ENCODE peak calls at places on chromosomes 2 and 18, in six cellular contexts. G is RKO; I is K562; J is hypothalamus; O is stimulated activated CD4-positive, alpha-beta T cell treated with anti-CD3 and anti-CD28 coated beads, Interleukin-12 subunit alpha, Interleukin-12 subunit beta, amount 100 ng/mL, for 4 hours; K is right atrium auricular region. X is an unnamed sample.
A peak's percentile ranks its signal among the peaks of the same experiment; 100 is the strongest.

GRCh38 chr2:28292491-28292890 is 100.2 kb upstream of the FOSL2 start:
- DNase-seq in G (no peak), I (no peak), J (no peak), O (no peak), K (no peak), X (no peak)

GRCh38 chr2:170771049-170771937 is 1.1 kb downstream of the ERICH2 start:
- DNase-seq in G (peak; percentile 43), I (peak; percentile 78), J (no peak), O (no peak), K (no peak), X (peak; percentile 63)

GRCh38 chr2:196263181-196263747 is 91.9 kb upstream of the STK17B start:
- DNase-seq in G (no peak), I (peak; percentile 48), J (no peak), O (no peak), K (no peak), X (peak; percentile 29)

GRCh38 chr2:72367530-72368225 is 220.0 kb upstream of the CYP26B1 start:
- DNase-seq in G (peak; percentile 46), I (no peak), J (peak; percentile 28), O (no peak), K (peak; percentile 66), X (no peak)

GRCh38 chr2:183242937-183243336 is 118.7 kb downstream of the NUP35 start:
- DNase-seq in G (peak; percentile 43), I (peak; percentile 17), J (no peak), O (no peak), K (no peak), X (no peak)

GRCh38 chr18:58046087-58046793 is 2.2 kb downstream of the NEDD4L start:
- DNase-seq in G (no peak), I (no peak), J (peak; percentile 10), O (no peak), K (no peak), X (no peak)

GRCh38 chr2:163171786-163172549 is 333.4 kb upstream of the KCNH7 start:
- DNase-seq in G (no peak), I (no peak), J (no peak), O (no peak), K (no peak), X (no peak)

GRCh38 chr2:120522151-120522751 is 176.3 kb downstream of the INHBB start:
- DNase-seq in G (no peak), I (peak; percentile 7), J (no peak), O (no peak), K (peak; percentile 78), X (no peak)

GRCh38 chr18:29879763-29880162 is 1162.8 kb downstream of the DSC3 start:
- DNase-seq in G (no peak), I (no peak), J (no peak), O (no peak), K (no peak), X (no peak)

GRCh38 chr2:10447300-10448207 is 573 bp downstream of the ODC1 start:
- DNase-seq in G (peak; percentile 54), I (peak; percentile 50), J (peak; percentile 55), O (no peak), K (no peak), X (peak; percentile 88)

GRCh38 chr2:197109326-197109725 is 182.8 kb upstream of the PGAP1 start:
- DNase-seq in G (no peak), I (no peak), J (no peak), O (no peak), K (no peak), X (no peak)

GRCh38 chr2:213199871-213200270 is 48.5 kb upstream of the IKZF2 start:
- DNase-seq in G (no peak), I (no peak), J (no peak), O (no peak), K (no peak), X (no peak)

GRCh38 chr2:190858817-190859216 is 21.8 kb upstream of the GLS start:
- DNase-seq in G (no peak), I (no peak), J (no peak), O (no peak), K (no peak), X (no peak)

GRCh38 chr2:190927257-190927656 is 46.6 kb downstream of the GLS start:
- DNase-seq in G (no peak), I (no peak), J (no peak), O (no peak), K (no peak), X (no peak)

GRCh38 chr2:177640423-177640822 is 247.8 kb downstream of the AGPS start:
- DNase-seq in G (no peak), I (no peak), J (no peak), O (no peak), K (no peak), X (no peak)

GRCh38 chr18:58051765-58052460 is 7.9 kb downstream of the NEDD4L start:
- DNase-seq in G (peak; percentile 27), I (peak; percentile 27), J (no peak), O (no peak), K (no peak), X (no peak)

GRCh38 chr18:36402765-36403396 is 105.4 kb downstream of the FHOD3 start:
- DNase-seq in G (no peak), I (peak; percentile 19), J (peak; percentile 37), O (no peak), K (peak; percentile 85), X (no peak)

GRCh38 chr2:190404487-190404886 is 3.7 kb upstream of the MFSD6 start:
- DNase-seq in G (peak; percentile 40), I (peak; percentile 82), J (no peak), O (no peak), K (no peak), X (no peak)

GRCh38 chr18:63681449-63682381 is 20.0 kb upstream of the SERPINB3 start:
- DNase-seq in G (no peak), I (no peak), J (no peak), O (no peak), K (no peak), X (no peak)

GRCh38 chr2:152240559-152241231 is 65.1 kb upstream of the STAM2 start:
- DNase-seq in G (no peak), I (no peak), J (no peak), O (no peak), K (no peak), X (no peak)

GRCh38 chr2:104750061-104750460 is 103.9 kb upstream of the POU3F3 start:
- DNase-seq in G (no peak), I (no peak), J (no peak), O (no peak), K (no peak), X (no peak)

GRCh38 chr2:159326569-159327255 is 40.2 kb upstream of the WDSUB1 start:
- DNase-seq in G (no peak), I (no peak), J (no peak), O (no peak), K (no peak), X (no peak)

GRCh38 chr2:30358351-30358750 is 88.7 kb upstream of the LCLAT1 start:
- DNase-seq in G (no peak), I (no peak), J (no peak), O (no peak), K (no peak), X (no peak)

GRCh38 chr2:59694176-59694575 is 859.3 kb downstream of the BCL11A start:
- DNase-seq in G (no peak), I (no peak), J (no peak), O (no peak), K (no peak), X (no peak)

GRCh38 chr18:62986490-62986889 is 271.1 kb downstream of the PHLPP1 start:
- DNase-seq in G (no peak), I (no peak), J (no peak), O (no peak), K (no peak), X (no peak)

GRCh38 chr2:33258387-33258786 is 218.1 kb upstream of the RASGRP3 start:
- DNase-seq in G (no peak), I (no peak), J (no peak), O (no peak), K (no peak), X (no peak)

GRCh38 chr2:158676696-158677095 is 118.4 kb upstream of the DAPL1 start:
- DNase-seq in G (no peak), I (no peak), J (peak; percentile 55), O (no peak), K (no peak), X (no peak)

GRCh38 chr2:153917570-153917969 is 45.8 kb downstream of the GALNT13 start:
- DNase-seq in G (no peak), I (no peak), J (no peak), O (no peak), K (no peak), X (no peak)

GRCh38 chr18:58687871-58688308 is 16.6 kb downstream of the MALT1 start:
- DNase-seq in G (no peak), I (no peak), J (no peak), O (peak; percentile 38), K (no peak), X (peak; percentile 81)

GRCh38 chr2:124824441-124824840 is 799.4 kb downstream of the CNTNAP5 start:
- DNase-seq in G (no peak), I (no peak), J (no peak), O (no peak), K (no peak), X (no peak)

GRCh38 chr18:57998461-57998860 is 45.6 kb upstream of the NEDD4L start:
- DNase-seq in G (peak; percentile 68), I (no peak), J (no peak), O (no peak), K (no peak), X (no peak)

GRCh38 chr2:11102466-11102865 is 52.8 kb upstream of the SLC66A3 start:
- DNase-seq in G (no peak), I (no peak), J (no peak), O (no peak), K (no peak), X (no peak)